ENCODE peak calls at places on chromosomes 1 and 21, in four cellular contexts. V is fibroblast of lung, P is RKO, I is H7. E is an unnamed sample.

GRCh38 chr1:116911166-116911553 is 1.4 kb downstream of the PTGFRN start:
- DNase-seq in V (no peak), I (peak), P (peak), E (no peak)

GRCh38 chr1:87046951-87047350 is 132.5 kb downstream of the HS2ST1 start:
- DNase-seq in I (no peak), P (no peak), V (no peak), E (no peak)

GRCh38 chr21:45562965-45563364 is 20.7 kb upstream of the SLC19A1 start:
- DNase-seq in I (no peak), V (peak), P (no peak), E (no peak)

GRCh38 chr1:27576846-27577245 is 27.1 kb downstream of the AHDC1 start:
- DNase-seq in I (no peak), V (no peak), P (no peak), E (no peak)

GRCh38 chr1:111754964-111755320 is 759 bp upstream of the DDX20 start:
- DNase-seq in V (peak), I (peak), P (peak), E (no peak)

GRCh38 chr1:19938502-19938901 is 15.1 kb upstream of the PLA2G2E start:
- DNase-seq in I (no peak), V (no peak), P (no peak), E (no peak)

GRCh38 chr1:25355841-25356395 is 17.8 kb downstream of the TMEM50A start:
- DNase-seq in V (no peak), I (no peak), P (no peak), E (no peak)

GRCh38 chr1:223700942-223701637 is 11.2 kb upstream of the CAPN2 start:
- DNase-seq in V (peak), I (peak), P (peak), E (peak)

GRCh38 chr1:196355206-196355786 is 252.9 kb downstream of the KCNT2 start:
- DNase-seq in P (peak), V (peak), I (no peak), E (peak)

GRCh38 chr1:153510984-153511410 is 24.8 kb downstream of the S100A6 start:
- DNase-seq in P (peak), V (peak), I (peak), E (no peak)

GRCh38 chr1:15095492-15095867 is 58.1 kb upstream of the TMEM51 start:
- DNase-seq in V (no peak), P (no peak), I (no peak), E (no peak)

GRCh38 chr1:89363638-89364536 is at the start of gene GBP6:
- DNase-seq in V (peak), I (peak), P (no peak), E (no peak)

GRCh38 chr1:54332781-54333585 is 73.2 kb downstream of the SSBP3 start:
- DNase-seq in V (no peak), I (peak), P (no peak), E (no peak)

GRCh38 chr1:3285341-3285740 is 169.1 kb upstream of the ARHGEF16 start:
- DNase-seq in V (no peak), I (no peak), P (no peak), E (no peak)

GRCh38 chr1:96214982-96215381 is 506.6 kb upstream of the PTBP2 start:
- DNase-seq in P (no peak), V (no peak), I (no peak), E (no peak)

GRCh38 chr1:30286984-30287839 is 436.2 kb downstream of the MATN1 start:
- DNase-seq in V (no peak), P (no peak), I (no peak), E (no peak)

GRCh38 chr1:118333601-118334241 is 148.7 kb upstream of the SPAG17 start:
- DNase-seq in V (peak), P (no peak), I (no peak), E (no peak)

GRCh38 chr21:37405629-37406028 is 39.1 kb downstream of the DYRK1A start:
- DNase-seq in V (no peak), I (no peak), P (no peak), E (no peak)

GRCh38 chr1:44924835-44925464 is 61.4 kb downstream of the EIF2B3 start:
- DNase-seq in I (no peak), P (peak), V (peak), E (peak)

GRCh38 chr1:169527461-169528213 is 41.9 kb upstream of the SLC19A2 start:
- DNase-seq in P (no peak), V (peak), I (no peak), E (no peak)

GRCh38 chr21:19440792-19441494 is 1037.4 kb upstream of the TMPRSS15 start:
- DNase-seq in I (no peak), V (no peak), P (no peak), E (no peak)

GRCh38 chr1:99725996-99726395 is 40.4 kb downstream of the FRRS1 start:
- DNase-seq in I (no peak), P (no peak), V (no peak), E (no peak)

GRCh38 chr1:56414728-56415224 is 164.6 kb downstream of the PLPP3 start:
- DNase-seq in I (no peak), V (no peak), P (no peak), E (no peak)

GRCh38 chr1:166944186-166944967 is 31.0 kb downstream of the ILDR2 start:
- DNase-seq in V (peak), P (no peak), I (no peak), E (no peak)

GRCh38 chr1:40818264-40818961 is 34.8 kb downstream of the KCNQ4 start:
- DNase-seq in I (peak), V (peak), P (no peak), E (no peak)

GRCh38 chr1:41495171-41495948 is 10.9 kb upstream of the EDN2 start:
- DNase-seq in P (peak), V (peak), I (peak), E (no peak)